ENCODE peak calls at places on chromosomes 4 and X, in nine cellular contexts. O is glutamatergic neuron, W is tibial artery, S is HFF-Myc, L is MV-4-11, B is NCI-H1105, T is heart left ventricle, K is iPS-NIHi11, F is HEK293T. J is an unnamed sample.

GRCh38 chr4:16659120-16659519 is 239.3 kb downstream of the LDB2 start:
- DNase-seq in T (no peak), K (no peak), S (peak), W (no peak), F (no peak), L (no peak), O (no peak), B (no peak), J (no peak)

GRCh38 chr4:173514641-173515217 is 15.3 kb downstream of the HAND2 start:
- DNase-seq in B (no peak), T (no peak), O (no peak), W (no peak), K (no peak), L (no peak), F (no peak), S (no peak), J (no peak)

GRCh38 chr4:7206856-7207567 is 14.7 kb downstream of the SORCS2 start:
- DNase-seq in L (no peak), T (peak), B (no peak), F (peak), O (peak), S (peak), W (peak), K (peak), J (no peak)

GRCh38 chr4:127708985-127709384 is 21.2 kb upstream of the SLC25A31 start:
- DNase-seq in O (no peak), L (no peak), S (peak), W (no peak), F (no peak), T (no peak), K (peak), B (peak), J (no peak)

GRCh38 chr4:140351778-140352177 is 21.7 kb upstream of the SCOC start:
- DNase-seq in B (no peak), O (no peak), T (no peak), L (no peak), K (no peak), W (no peak), F (no peak), S (no peak), J (no peak)

GRCh38 chr4:7294176-7294756 is 101.9 kb downstream of the SORCS2 start:
- DNase-seq in L (no peak), K (no peak), S (no peak), T (no peak), F (no peak), B (no peak), W (no peak), O (no peak), J (no peak)

GRCh38 chrX:153537080-153537479 is 19.6 kb downstream of the ATP2B3 start:
- DNase-seq in O (no peak), W (no peak), F (no peak), T (no peak), L (no peak), B (no peak), S (no peak), K (no peak), J (no peak)

GRCh38 chr4:150479665-150480064 is 102.3 kb upstream of the MAB21L2 start:
- DNase-seq in T (no peak), S (no peak), O (no peak), B (no peak), K (no peak), F (no peak), W (no peak), L (no peak), J (no peak)

GRCh38 chrX:10989386-10989785 is 121.7 kb upstream of the HCCS start:
- DNase-seq in S (no peak), K (peak), O (no peak), B (no peak), T (no peak), F (no peak), L (no peak), W (no peak), J (no peak)

GRCh38 chr4:52853351-52853750 is 8.8 kb upstream of the RASL11B start:
- DNase-seq in W (no peak), O (no peak), S (no peak), B (no peak), L (peak), K (no peak), F (no peak), T (no peak), J (no peak)

GRCh38 chr4:124092101-124093057 is 620.2 kb downstream of the ANKRD50 start:
- DNase-seq in K (no peak), L (no peak), F (no peak), O (no peak), S (peak), B (no peak), W (no peak), T (no peak), J (no peak)

GRCh38 chrX:53072418-53073114 is 9.6 kb upstream of the TSPYL2 start:
- DNase-seq in O (no peak), W (no peak), T (no peak), L (peak), K (no peak), F (no peak), S (no peak), B (no peak), J (no peak)

GRCh38 chr4:124104101-124104500 is 608.4 kb downstream of the ANKRD50 start:
- DNase-seq in W (no peak), B (no peak), S (no peak), F (no peak), T (no peak), L (no peak), K (no peak), O (no peak), J (no peak)

GRCh38 chrX:16171944-16172343 is 4.7 kb downstream of the MAGEB17 start:
- DNase-seq in O (no peak), L (no peak), T (no peak), B (no peak), W (no peak), F (no peak), K (no peak), S (no peak), J (no peak)

GRCh38 chr4:122329876-122330595 is 48.8 kb upstream of the ADAD1 start:
- DNase-seq in O (no peak), W (no peak), L (no peak), K (no peak), S (no peak), T (no peak), F (no peak), B (no peak), J (no peak)

GRCh38 chr4:110484767-110485166 is 8.8 kb downstream of the ENPEP start:
- DNase-seq in F (no peak), B (no peak), L (peak), O (no peak), W (no peak), K (no peak), T (no peak), S (peak), J (no peak)

GRCh38 chrX:1581132-1581531 is 10.3 kb upstream of the AKAP17A start:
- DNase-seq in L (peak), W (no peak), K (peak), F (peak), O (peak), T (peak), S (peak), B (peak), J (peak)

GRCh38 chr4:176137626-176138025 is 57.8 kb downstream of the SPATA4 start:
- DNase-seq in L (no peak), K (no peak), O (no peak), W (no peak), F (no peak), S (peak), B (no peak), T (no peak), J (no peak)

GRCh38 chr4:48557478-48557877 is 67.4 kb downstream of the ZAR1 start:
- DNase-seq in B (no peak), L (no peak), W (no peak), T (no peak), S (no peak), K (peak), F (no peak), O (no peak), J (no peak)

GRCh38 chr4:125801373-125801772 is 486.6 kb downstream of the FAT4 start:
- DNase-seq in K (no peak), L (no peak), F (no peak), T (no peak), O (no peak), W (no peak), S (peak), B (no peak), J (no peak)

GRCh38 chrX:21956783-21957182 is 16.3 kb downstream of the SMS start:
- DNase-seq in S (no peak), T (no peak), F (no peak), O (no peak), W (no peak), B (no peak), L (no peak), K (no peak), J (no peak)

GRCh38 chr4:1746919-1747602 is 25.7 kb downstream of the TACC3 start:
- DNase-seq in B (no peak), L (no peak), O (peak), F (no peak), W (no peak), S (no peak), T (no peak), K (no peak), J (no peak)

GRCh38 chr4:153486281-153487151 is 20.4 kb downstream of the TMEM131L start:
- DNase-seq in K (peak), T (no peak), O (no peak), W (peak), L (no peak), B (no peak), S (no peak), F (no peak), J (no peak)

GRCh38 chr4:39497909-39498723 is 29.1 kb downstream of the UGDH start:
- DNase-seq in O (no peak), K (no peak), T (no peak), B (no peak), F (no peak), S (no peak), L (no peak), W (no peak), J (no peak)

GRCh38 chr4:76108467-76109181 is 34.1 kb downstream of the ART3 start:
- DNase-seq in T (no peak), K (peak), B (no peak), F (peak), O (no peak), W (no peak), S (no peak), L (peak), J (no peak)

GRCh38 chr4:11475871-11476270 is 47.2 kb upstream of the HS3ST1 start:
- DNase-seq in L (no peak), T (no peak), W (no peak), K (no peak), S (no peak), O (no peak), B (no peak), F (no peak), J (no peak)

GRCh38 chr4:35229021-35229420 is 1015.3 kb downstream of the ARAP2 start:
- DNase-seq in F (no peak), T (no peak), K (no peak), S (no peak), O (no peak), B (no peak), W (no peak), L (no peak), J (no peak)

J was measured in omental fat pad.